ENCODE peak calls at places on chromosomes 13 and 19, in eight cellular contexts. A is GM23248, X is SK-N-SH, M is PC-3, O is hepatocyte, P is MM.1S, B is OCI-LY7, E is neural progenitor cell. L is an unnamed sample.
A peak's percentile ranks its signal among the peaks of the same experiment; 100 is the strongest.

GRCh38 chr13:97254809-97255208 is 32.7 kb downstream of the MBNL2 start:
- DNase-seq in E (no peak), P (no peak), B (no peak), X (no peak), A (peak; percentile 84), M (peak; percentile 79), O (no peak), L (no peak)

GRCh38 chr13:27918918-27919255 is 913 bp upstream of the PDX1 start:
- DNase-seq in P (no peak), A (no peak), O (no peak), X (no peak), B (no peak), M (no peak), E (no peak), L (peak; percentile 17)

GRCh38 chr19:16637535-16637934 is 9.5 kb upstream of the MED26 start:
- DNase-seq in M (no peak), P (no peak), B (no peak), X (no peak), A (peak; percentile 28), O (no peak), E (no peak), L (no peak)

GRCh38 chr19:40525234-40526051 is 51.2 kb upstream of the SHKBP1 start:
- DNase-seq in M (no peak), O (no peak), E (no peak), P (no peak), B (no peak), A (no peak), X (no peak), L (no peak)

GRCh38 chr13:34731486-34731885 is 210.6 kb upstream of the NBEA start:
- DNase-seq in B (no peak), O (no peak), P (no peak), X (no peak), A (no peak), E (no peak), M (no peak), L (no peak)

GRCh38 chr19:18501832-18502231 is 20.0 kb downstream of the ELL start:
- DNase-seq in M (no peak), E (no peak), P (no peak), A (no peak), B (no peak), O (no peak), X (no peak), L (no peak)

GRCh38 chr13:106610511-106610910 is 42.6 kb upstream of the ARGLU1 start:
- DNase-seq in E (no peak), A (peak; percentile 81), B (no peak), M (peak; percentile 56), P (no peak), X (no peak), O (peak; percentile 42), L (no peak)

GRCh38 chr13:51364404-51365008 is 25.0 kb downstream of the SERPINE3 start:
- DNase-seq in B (no peak), E (no peak), O (no peak), M (peak; percentile 22), X (no peak), P (no peak), A (peak; percentile 66), L (no peak)

GRCh38 chr19:29329460-29330134 is 116.6 kb upstream of the UQCRFS1 start:
- DNase-seq in A (peak; percentile 26), M (peak; percentile 7), X (no peak), E (peak; percentile 79), B (peak; percentile 33), O (peak; percentile 51), P (peak; percentile 18), L (peak; percentile 70)

GRCh38 chr19:1008268-1009042 is 8.2 kb downstream of the GRIN3B start:
- DNase-seq in A (no peak), E (no peak), M (no peak), P (no peak), X (no peak), O (no peak), B (no peak), L (no peak)

GRCh38 chr19:16509141-16510061 is 13.2 kb downstream of the C19orf44 start:
- DNase-seq in X (peak; percentile 1), E (no peak), B (no peak), O (no peak), P (no peak), M (no peak), A (no peak), L (no peak)

GRCh38 chr13:32989331-32989730 is 26.9 kb upstream of the KL start:
- DNase-seq in X (no peak), M (no peak), O (no peak), E (no peak), B (no peak), A (no peak), P (no peak), L (no peak)

GRCh38 chr13:27919934-27920676 is at the start of gene PDX1:
- DNase-seq in X (peak; percentile 70), O (peak; percentile 77), E (peak; percentile 82), A (peak; percentile 28), M (peak; percentile 37), P (no peak), B (no peak), L (peak; percentile 83)

GRCh38 chr13:91132786-91133185 is 214.7 kb upstream of the MIR17HG start:
- DNase-seq in M (no peak), P (no peak), E (no peak), B (no peak), A (no peak), O (no peak), X (no peak), L (no peak)

GRCh38 chr19:8244442-8244841 is 35.3 kb downstream of the CERS4 start:
- DNase-seq in E (no peak), A (no peak), P (no peak), X (no peak), M (no peak), O (no peak), B (no peak), L (no peak)

GRCh38 chr19:15702590-15702930 is 25.3 kb upstream of the OR10H2 start:
- DNase-seq in X (peak; percentile 31), P (peak; percentile 21), O (no peak), E (no peak), B (peak; percentile 45), M (peak; percentile 42), A (peak; percentile 26), L (peak; percentile 26)

GRCh38 chr19:47417746-47418594 is 1.4 kb downstream of the MEIS3 start:
- DNase-seq in X (peak; percentile 32), A (peak; percentile 48), O (no peak), E (peak; percentile 12), P (no peak), B (no peak), M (no peak), L (peak; percentile 38)

DNA sequence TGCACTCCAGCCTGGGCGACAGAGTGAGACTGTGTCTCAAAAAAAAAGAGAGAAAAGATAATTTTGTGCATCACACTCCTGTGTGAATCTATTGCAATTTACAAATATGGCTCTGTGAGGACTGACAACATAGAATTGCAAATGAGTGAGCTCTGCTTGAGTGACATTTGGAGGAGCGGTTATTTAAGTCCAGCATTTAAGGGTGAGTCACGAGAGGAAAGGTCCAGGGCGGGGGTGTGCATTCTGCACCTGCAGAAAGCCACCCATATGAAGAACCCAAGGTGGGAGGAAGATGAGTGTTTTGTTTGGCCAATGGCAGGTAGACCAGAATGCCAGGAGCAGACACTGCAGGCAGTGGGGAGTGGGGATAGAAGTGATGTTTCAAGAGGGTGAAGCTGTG is 58.6 kb downstream of the DGKH start:
- DNase-seq in E (no peak), P (no peak), A (no peak), O (no peak), B (no peak), X (no peak), M (peak; percentile 68), L (no peak)
- TF ChIP-seq EZH2phosphoT487 in E (no peak), P (no peak), A (no peak), O (no peak), B (no peak), X (no peak), M (no peak), L (no peak)

DNA sequence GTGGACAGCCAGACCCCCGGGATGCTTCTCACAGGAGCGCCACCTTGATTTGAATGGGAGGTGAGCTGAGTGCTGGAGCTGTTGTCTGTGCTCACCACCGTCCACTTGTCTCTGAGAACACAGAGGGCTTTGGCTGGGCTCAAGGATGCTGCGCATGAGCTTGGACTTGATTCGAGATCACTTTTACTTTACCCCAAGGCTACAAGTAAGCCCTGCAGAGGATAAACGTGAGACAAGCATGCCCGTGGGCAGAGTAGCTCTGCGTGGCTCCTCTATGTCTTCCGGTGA is 79.1 kb downstream of the SOX1 start:
- DNase-seq in X (no peak), B (no peak), A (no peak), O (no peak), E (no peak), M (no peak), P (no peak), L (no peak)
- TF ChIP-seq EZH2phosphoT487 in X (no peak), B (no peak), A (no peak), O (no peak), E (no peak), M (no peak), P (no peak), L (no peak)

GRCh38 chr13:31234729-31235128 is 35.0 kb downstream of the B3GLCT start:
- DNase-seq in P (no peak), B (peak; percentile 27), A (peak; percentile 44), O (no peak), M (peak; percentile 14), X (no peak), E (no peak), L (peak; percentile 65)
- TF ChIP-seq EZH2phosphoT487 in P (no peak), B (no peak), A (no peak), O (no peak), M (no peak), X (no peak), E (no peak), L (no peak)

GRCh38 chr13:49064459-49064858 is 88.7 kb downstream of the FNDC3A start:
- DNase-seq in M (no peak), B (no peak), O (no peak), X (no peak), E (no peak), A (no peak), P (no peak), L (no peak)

GRCh38 chr13:49062297-49062896 is 86.7 kb downstream of the FNDC3A start:
- DNase-seq in M (peak; percentile 35), E (no peak), O (no peak), X (no peak), B (no peak), P (no peak), A (peak; percentile 21), L (no peak)

GRCh38 chr13:49060698-49061387 is 85.1 kb downstream of the FNDC3A start:
- DNase-seq in O (no peak), X (no peak), P (no peak), E (no peak), M (peak; percentile 23), A (peak; percentile 78), B (no peak), L (no peak)

GRCh38 chr13:49066856-49067255 is 91.1 kb downstream of the FNDC3A start:
- DNase-seq in A (no peak), B (no peak), X (no peak), E (no peak), P (no peak), M (no peak), O (no peak), L (no peak)

GRCh38 chr13:49063526-49063925 is 87.8 kb downstream of the FNDC3A start:
- DNase-seq in M (peak; percentile 69), A (peak; percentile 48), P (no peak), B (no peak), E (no peak), O (no peak), X (no peak), L (no peak)
- TF ChIP-seq EZH2phosphoT487 in M (no peak), A (no peak), P (no peak), B (no peak), E (no peak), O (no peak), X (no peak), L (no peak)

L was measured in GM23338.